ENCODE peak calls at places on chromosome 9, in five cellular contexts. I is K562, G is cardiac fibroblast, M is fibroblast of mammary gland, U is omental fat pad. Z is an unnamed sample.

GRCh38 chr9:76321185-76321828 is 72.9 kb downstream of the RFK start:
- DNase-seq in G (peak; percentile 83), I (no peak), M (peak; percentile 73), U (no peak), Z (no peak)

GRCh38 chr9:32807217-32807616 is 23.9 kb downstream of the TMEM215 start:
- DNase-seq in G (no peak), M (no peak), I (no peak), U (no peak), Z (no peak)

GRCh38 chr9:127803507-127804352 is 1.0 kb downstream of the FPGS start:
- DNase-seq in G (peak; percentile 64), I (no peak), M (peak; percentile 39), U (no peak), Z (no peak)

GRCh38 chr9:133576591-133577462 is 32.4 kb downstream of the FAM163B start:
- DNase-seq in U (no peak), I (peak; percentile 21), M (peak; percentile 20), G (peak; percentile 21), Z (no peak)

GRCh38 chr9:134163374-134164196 is 779 bp downstream of the RNU6ATAC start:
- DNase-seq in G (peak; percentile 62), I (no peak), M (peak; percentile 49), U (peak; percentile 37), Z (peak; percentile 62)

GRCh38 chr9:79425840-79426239 is 145.9 kb upstream of the TLE4 start:
- DNase-seq in U (no peak), G (no peak), I (no peak), M (no peak), Z (no peak)

GRCh38 chr9:2494571-2494970 is 127.0 kb upstream of the VLDLR start:
- DNase-seq in U (no peak), M (peak; percentile 52), I (no peak), G (peak; percentile 58), Z (no peak)

GRCh38 chr9:24939099-24939850 is 393.6 kb upstream of the IZUMO3 start:
- DNase-seq in M (no peak), U (no peak), I (no peak), G (no peak), Z (no peak)

GRCh38 chr9:116663588-116663987 is 23.5 kb upstream of the TRIM32 start:
- DNase-seq in I (no peak), G (no peak), U (no peak), M (no peak), Z (no peak)

GRCh38 chr9:114214181-114214580 is 58.8 kb downstream of the COL27A1 start:
- DNase-seq in G (peak; percentile 36), U (no peak), M (peak; percentile 39), I (no peak), Z (no peak)

GRCh38 chr9:14320272-14321245 is 6.6 kb upstream of the NFIB start:
- DNase-seq in M (peak; percentile 99), U (no peak), I (peak; percentile 55), G (peak; percentile 96), Z (no peak)

GRCh38 chr9:93096811-93097382 is 880 bp downstream of the CARD19 start:
- DNase-seq in I (no peak), G (no peak), M (no peak), U (no peak), Z (no peak)

GRCh38 chr9:93095205-93096130 is 549 bp upstream of the CARD19 start:
- DNase-seq in G (peak; percentile 99), M (peak; percentile 97), I (peak; percentile 99), U (peak; percentile 99), Z (peak; percentile 100)

GRCh38 chr9:93094294-93095204 is 1.5 kb upstream of the CARD19 start:
- DNase-seq in I (no peak), G (no peak), U (peak; percentile 37), M (no peak), Z (no peak)

GRCh38 chr9:93097496-93098205 is 1.6 kb downstream of the CARD19 start:
- DNase-seq in I (no peak), G (no peak), U (peak; percentile 23), M (no peak), Z (no peak)

DNA sequence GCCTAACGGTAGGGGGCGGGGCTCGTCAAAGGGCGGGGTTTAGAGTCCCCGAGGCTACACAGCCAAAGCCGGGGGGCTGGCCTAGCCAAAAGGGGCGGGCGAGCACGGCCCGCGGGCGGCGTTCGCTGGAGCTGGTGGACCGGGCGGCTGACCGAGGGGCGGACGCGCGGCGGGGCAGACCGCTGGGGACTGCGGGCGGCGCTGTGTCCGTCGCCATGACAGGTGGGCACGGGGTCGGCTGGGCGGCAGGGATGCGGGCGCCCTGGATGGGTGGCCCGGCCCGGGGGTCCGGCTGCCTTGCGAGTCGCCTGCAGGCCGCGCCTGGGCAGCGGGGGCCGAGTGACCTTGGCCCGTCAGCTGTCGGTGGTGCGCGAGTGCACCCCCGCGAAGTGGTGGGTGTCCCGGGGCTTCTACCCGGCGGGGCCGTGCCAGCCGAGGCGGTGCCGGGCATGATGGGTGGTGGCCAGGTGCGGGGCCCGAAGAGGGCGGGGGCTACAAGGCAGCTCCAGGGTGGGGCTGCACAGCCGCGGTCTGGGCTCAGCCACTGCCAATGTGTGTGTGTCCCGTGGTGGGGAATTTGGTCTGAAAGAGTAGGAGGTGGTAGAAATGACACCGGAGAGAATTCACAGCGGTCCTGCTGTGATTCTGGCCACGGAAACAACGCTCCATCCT is at the start of gene CARD19:
- DNase-seq in I (peak; percentile 29), M (no peak), U (peak; percentile 24), G (peak; percentile 24), Z (no peak)
- TF ChIP-seq CTCF in I (no peak), M (no peak), U (no peak), G (no peak), Z (no peak)

GRCh38 chr9:136012651-136013050 is 51.5 kb upstream of the UBAC1 start:
- DNase-seq in I (no peak), U (no peak), G (peak; percentile 13), M (peak; percentile 37), Z (no peak)
- TF ChIP-seq CTCF in I (no peak), U (no peak), G (no peak), M (no peak), Z (no peak)

GRCh38 chr9:80665479-80665878 is 1023.9 kb downstream of the TLE1 start:
- DNase-seq in I (no peak), M (no peak), U (no peak), G (no peak), Z (no peak)

GRCh38 chr9:80664327-80665210 is 1024.8 kb downstream of the TLE1 start:
- DNase-seq in G (peak; percentile 28), M (peak; percentile 11), U (no peak), I (no peak), Z (no peak)
- TF ChIP-seq CTCF in G (peak; percentile 1), M (no peak), U (no peak), I (no peak), Z (no peak)

GRCh38 chr9:113012492-113012891 is 500 bp upstream of the ZNF883 start:
- DNase-seq in M (no peak), U (no peak), I (no peak), G (no peak), Z (no peak)

GRCh38 chr9:113011911-113012381 is at the start of gene ZNF883:
- DNase-seq in U (no peak), M (peak; percentile 72), G (peak; percentile 66), I (peak; percentile 75), Z (no peak)
- TF ChIP-seq CTCF in U (no peak), M (no peak), G (peak; percentile 12), I (no peak), Z (no peak)

GRCh38 chr9:35910613-35911488 is 1.6 kb downstream of the SPAAR start:
- DNase-seq in I (peak; percentile 44), M (peak; percentile 80), G (peak; percentile 83), U (no peak), Z (no peak)
- TF ChIP-seq CTCF in I (peak; percentile 39), M (peak; percentile 73), G (peak; percentile 70), U (no peak), Z (no peak)

GRCh38 chr9:109411069-109411761 is 86.9 kb downstream of the PTPN3 start:
- DNase-seq in I (no peak), U (no peak), G (no peak), M (no peak), Z (no peak)

GRCh38 chr9:109408759-109409462 is 88.1 kb upstream of the EPB41L4B start:
- DNase-seq in U (no peak), I (no peak), M (no peak), G (no peak), Z (no peak)

GRCh38 chr9:109414125-109414785 is 83.9 kb downstream of the PTPN3 start:
- DNase-seq in G (no peak), M (no peak), U (no peak), I (no peak), Z (no peak)

GRCh38 chr9:109409998-109410397 is 88.1 kb downstream of the PTPN3 start:
- DNase-seq in G (no peak), U (no peak), I (peak; percentile 20), M (no peak), Z (no peak)

GRCh38 chr9:109411818-109412352 is 86.2 kb downstream of the PTPN3 start:
- DNase-seq in G (peak; percentile 67), I (peak; percentile 12), U (no peak), M (peak; percentile 62), Z (no peak)
- TF ChIP-seq CTCF in G (peak; percentile 88), I (peak; percentile 57), U (no peak), M (peak; percentile 86), Z (no peak)

GRCh38 chr9:99169982-99170761 is 51.6 kb downstream of the ALG2 start:
- DNase-seq in M (no peak), I (no peak), U (no peak), G (no peak), Z (no peak)
- TF ChIP-seq CTCF in M (no peak), I (peak; percentile 38), U (no peak), G (peak; percentile 16), Z (no peak)

GRCh38 chr9:68584110-68585033 is 43.7 kb upstream of the TMEM252 start:
- DNase-seq in I (peak; percentile 92), M (peak; percentile 87), G (peak; percentile 90), U (peak; percentile 70), Z (peak; percentile 71)
- TF ChIP-seq CTCF in I (peak; percentile 100), M (peak; percentile 100), G (peak; percentile 100), U (no peak), Z (peak; percentile 100)

GRCh38 chr9:15552641-15553527 is at the start of gene CCDC171:
- DNase-seq in I (peak; percentile 90), M (peak; percentile 93), U (peak; percentile 64), G (peak; percentile 95), Z (peak; percentile 77)
- TF ChIP-seq CTCF in I (no peak), M (no peak), U (no peak), G (no peak), Z (no peak)

Z was measured in natural killer cell.